ENCODE peak calls at places on chromosomes 2 and 18, in five cellular contexts. One of them, this sample, is unnamed.

GRCh38 chr2:143823286-143823685 is 694.1 kb downstream of the ARHGAP15 start:
- DNase-seq in tibial nerve: no peak
- DNase-seq in upper lobe of left lung: no peak
- DNase-seq in GM12891: no peak
- DNase-seq in HCT116: no peak
- DNase-seq in this sample: no peak

GRCh38 chr18:13176847-13177246 is 41.7 kb upstream of the LDLRAD4 start:
- DNase-seq in tibial nerve: no peak
- DNase-seq in upper lobe of left lung: no peak
- DNase-seq in GM12891: no peak
- DNase-seq in HCT116: no peak
- DNase-seq in this sample: no peak

GRCh38 chr2:101805146-101806088 is 107.9 kb downstream of the MAP4K4 start:
- DNase-seq in tibial nerve: no peak
- DNase-seq in upper lobe of left lung: no peak
- DNase-seq in GM12891: no peak
- DNase-seq in HCT116: no peak
- DNase-seq in this sample: peak; percentile 48

GRCh38 chr2:7237476-7237875 is 320.3 kb downstream of the RNF144A start:
- DNase-seq in tibial nerve: no peak
- DNase-seq in upper lobe of left lung: no peak
- DNase-seq in GM12891: no peak
- DNase-seq in HCT116: no peak
- DNase-seq in this sample: no peak

GRCh38 chr2:68936462-68936861 is 16.2 kb downstream of the GKN2 start:
- DNase-seq in tibial nerve: no peak
- DNase-seq in upper lobe of left lung: no peak
- DNase-seq in GM12891: no peak
- DNase-seq in HCT116: no peak
- DNase-seq in this sample: no peak

GRCh38 chr2:47617028-47617427 is 165.9 kb upstream of the MSH6 start:
- DNase-seq in tibial nerve: no peak
- DNase-seq in upper lobe of left lung: no peak
- DNase-seq in GM12891: no peak
- DNase-seq in HCT116: no peak
- DNase-seq in this sample: no peak

GRCh38 chr18:741931-742512 is 29.6 kb upstream of the ENOSF1 start:
- DNase-seq in tibial nerve: no peak
- DNase-seq in upper lobe of left lung: no peak
- DNase-seq in GM12891: peak; percentile 32
- DNase-seq in HCT116: peak; percentile 34
- DNase-seq in this sample: peak; percentile 83

GRCh38 chr18:12597775-12598174 is 60.1 kb downstream of the SPIRE1 start:
- DNase-seq in tibial nerve: no peak
- DNase-seq in upper lobe of left lung: peak; percentile 80
- DNase-seq in GM12891: no peak
- DNase-seq in HCT116: peak; percentile 47
- DNase-seq in this sample: no peak

GRCh38 chr2:219527076-219527394 is 12.8 kb downstream of the ASIC4 start:
- DNase-seq in tibial nerve: no peak
- DNase-seq in upper lobe of left lung: no peak
- DNase-seq in GM12891: no peak
- DNase-seq in HCT116: no peak
- DNase-seq in this sample: no peak

GRCh38 chr2:10502803-10503107 is 54.6 kb upstream of the ODC1 start:
- DNase-seq in tibial nerve: no peak
- DNase-seq in upper lobe of left lung: no peak
- DNase-seq in GM12891: no peak
- DNase-seq in HCT116: no peak
- DNase-seq in this sample: no peak

GRCh38 chr2:156294945-156295580 is 37.5 kb downstream of the NR4A2 start:
- DNase-seq in tibial nerve: no peak
- DNase-seq in upper lobe of left lung: no peak
- DNase-seq in GM12891: no peak
- DNase-seq in HCT116: no peak
- DNase-seq in this sample: no peak

GRCh38 chr18:55144226-55144625 is 185.0 kb upstream of the CCDC68 start:
- DNase-seq in tibial nerve: no peak
- DNase-seq in upper lobe of left lung: no peak
- DNase-seq in GM12891: no peak
- DNase-seq in HCT116: no peak
- DNase-seq in this sample: no peak

GRCh38 chr2:86622409-86622877 is 1.2 kb downstream of the RNF103 start:
- DNase-seq in tibial nerve: peak; percentile 37
- DNase-seq in upper lobe of left lung: peak; percentile 69
- DNase-seq in GM12891: no peak
- DNase-seq in HCT116: no peak
- DNase-seq in this sample: peak; percentile 77

GRCh38 chr2:199810422-199811250 is 40.4 kb downstream of the FTCDNL1 start:
- DNase-seq in tibial nerve: no peak
- DNase-seq in upper lobe of left lung: no peak
- DNase-seq in GM12891: no peak
- DNase-seq in HCT116: no peak
- DNase-seq in this sample: no peak

GRCh38 chr2:2581331-2582159 is 250.5 kb upstream of the MYT1L start:
- DNase-seq in tibial nerve: no peak
- DNase-seq in upper lobe of left lung: no peak
- DNase-seq in GM12891: no peak
- DNase-seq in HCT116: no peak
- DNase-seq in this sample: no peak

GRCh38 chr2:207188601-207189000 is 22.9 kb upstream of the KLF7 start:
- DNase-seq in tibial nerve: no peak
- DNase-seq in upper lobe of left lung: no peak
- DNase-seq in GM12891: no peak
- DNase-seq in HCT116: no peak
- DNase-seq in this sample: no peak

GRCh38 chr2:147773479-147773878 is 71.3 kb upstream of the ACVR2A start:
- DNase-seq in tibial nerve: no peak
- DNase-seq in upper lobe of left lung: no peak
- DNase-seq in GM12891: no peak
- DNase-seq in HCT116: no peak
- DNase-seq in this sample: no peak

GRCh38 chr2:95344208-95344570 is 47.0 kb downstream of the KCNIP3 start:
- DNase-seq in tibial nerve: no peak
- DNase-seq in upper lobe of left lung: no peak
- DNase-seq in GM12891: no peak
- DNase-seq in HCT116: no peak
- DNase-seq in this sample: no peak

GRCh38 chr2:29920130-29920577 is 1.2 kb downstream of the ALK start:
- DNase-seq in tibial nerve: no peak
- DNase-seq in upper lobe of left lung: peak; percentile 31
- DNase-seq in GM12891: peak; percentile 25
- DNase-seq in HCT116: no peak
- DNase-seq in this sample: peak; percentile 45

GRCh38 chr2:217979151-217979811 is 23.5 kb downstream of the TNS1 start:
- DNase-seq in tibial nerve: no peak
- DNase-seq in upper lobe of left lung: no peak
- DNase-seq in GM12891: no peak
- DNase-seq in HCT116: no peak
- DNase-seq in this sample: no peak

GRCh38 chr2:229141626-229142025 is 129.5 kb downstream of the PID1 start:
- DNase-seq in tibial nerve: no peak
- DNase-seq in upper lobe of left lung: no peak
- DNase-seq in GM12891: no peak
- DNase-seq in HCT116: no peak
- DNase-seq in this sample: no peak

GRCh38 chr2:203687161-203687560 is 19.3 kb upstream of the CD28 start:
- DNase-seq in tibial nerve: no peak
- DNase-seq in upper lobe of left lung: no peak
- DNase-seq in GM12891: no peak
- DNase-seq in HCT116: no peak
- DNase-seq in this sample: no peak

GRCh38 chr2:62181836-62182235 is 14.1 kb upstream of the B3GNT2 start:
- DNase-seq in tibial nerve: no peak
- DNase-seq in upper lobe of left lung: no peak
- DNase-seq in GM12891: no peak
- DNase-seq in HCT116: no peak
- DNase-seq in this sample: no peak

GRCh38 chr2:129092871-129093385 is 774.3 kb upstream of the HS6ST1 start:
- DNase-seq in tibial nerve: no peak
- DNase-seq in upper lobe of left lung: no peak
- DNase-seq in GM12891: no peak
- DNase-seq in HCT116: no peak
- DNase-seq in this sample: no peak

GRCh38 chr2:74036450-74037175 is 51.9 kb downstream of the TET3 start:
- DNase-seq in tibial nerve: no peak
- DNase-seq in upper lobe of left lung: no peak
- DNase-seq in GM12891: no peak
- DNase-seq in HCT116: no peak
- DNase-seq in this sample: peak; percentile 85

GRCh38 chr2:55408946-55409868 is 10.4 kb downstream of the CCDC88A start:
- DNase-seq in tibial nerve: no peak
- DNase-seq in upper lobe of left lung: no peak
- DNase-seq in GM12891: no peak
- DNase-seq in HCT116: no peak
- DNase-seq in this sample: no peak

GRCh38 chr2:23493849-23494248 is 108.9 kb downstream of the KLHL29 start:
- DNase-seq in tibial nerve: no peak
- DNase-seq in upper lobe of left lung: no peak
- DNase-seq in GM12891: no peak
- DNase-seq in HCT116: no peak
- DNase-seq in this sample: no peak

GRCh38 chr2:23492337-23492675 is 107.3 kb downstream of the KLHL29 start:
- DNase-seq in tibial nerve: no peak
- DNase-seq in upper lobe of left lung: no peak
- DNase-seq in GM12891: no peak
- DNase-seq in HCT116: no peak
- DNase-seq in this sample: no peak

GRCh38 chr2:23491622-23492336 is 106.8 kb downstream of the KLHL29 start:
- DNase-seq in tibial nerve: no peak
- DNase-seq in upper lobe of left lung: no peak
- DNase-seq in GM12891: no peak
- DNase-seq in HCT116: no peak
- DNase-seq in this sample: no peak

GRCh38 chr2:23495661-23496114 is 110.7 kb downstream of the KLHL29 start:
- DNase-seq in tibial nerve: no peak
- DNase-seq in upper lobe of left lung: no peak
- DNase-seq in GM12891: no peak
- DNase-seq in HCT116: no peak
- DNase-seq in this sample: no peak

DNA sequence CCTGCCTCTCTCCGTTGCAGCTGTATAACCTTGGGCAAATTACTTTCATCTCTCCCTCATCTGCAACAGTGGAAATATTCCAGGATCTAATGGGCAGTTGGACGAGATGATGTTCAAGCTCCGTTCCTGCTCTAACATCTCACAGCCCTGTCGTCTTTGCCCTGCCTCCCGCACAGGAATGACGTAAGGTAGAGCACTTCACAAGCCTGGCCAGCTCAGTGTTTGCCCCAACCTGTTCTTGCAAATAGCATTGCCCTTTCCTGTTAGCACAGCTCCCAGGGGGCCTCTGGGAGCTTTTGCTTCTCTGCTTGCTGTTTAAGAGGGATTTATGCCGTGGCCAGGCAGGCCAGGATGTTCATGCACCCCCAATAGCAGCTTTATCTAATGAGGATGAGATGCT is 108.0 kb downstream of the KLHL29 start:
- DNase-seq in tibial nerve: no peak
- DNase-seq in upper lobe of left lung: peak; percentile 62
- DNase-seq in GM12891: no peak
- DNase-seq in HCT116: no peak
- DNase-seq in this sample: no peak
- TF ChIP-seq POLR2A in tibial nerve: no peak
- TF ChIP-seq POLR2A in upper lobe of left lung: no peak
- TF ChIP-seq POLR2A in GM12891: no peak
- TF ChIP-seq POLR2A in HCT116: no peak
- TF ChIP-seq POLR2A in this sample: no peak

GRCh38 chr18:24114924-24115549 is 23.8 kb upstream of the CABYR start:
- DNase-seq in tibial nerve: no peak
- DNase-seq in upper lobe of left lung: no peak
- DNase-seq in GM12891: no peak
- DNase-seq in HCT116: no peak
- DNase-seq in this sample: no peak
- TF ChIP-seq POLR2A in tibial nerve: no peak
- TF ChIP-seq POLR2A in upper lobe of left lung: no peak
- TF ChIP-seq POLR2A in GM12891: no peak
- TF ChIP-seq POLR2A in HCT116: no peak
- TF ChIP-seq POLR2A in this sample: no peak

GRCh38 chr2:36441065-36441625 is 85.6 kb downstream of the CRIM1 start:
- DNase-seq in tibial nerve: no peak
- DNase-seq in upper lobe of left lung: no peak
- DNase-seq in GM12891: no peak
- DNase-seq in HCT116: no peak
- DNase-seq in this sample: no peak

GRCh38 chr2:36439084-36439483 is 83.5 kb downstream of the CRIM1 start:
- DNase-seq in tibial nerve: no peak
- DNase-seq in upper lobe of left lung: no peak
- DNase-seq in GM12891: no peak
- DNase-seq in HCT116: no peak
- DNase-seq in this sample: no peak

GRCh38 chr2:36441816-36442215 is 86.2 kb downstream of the CRIM1 start:
- DNase-seq in tibial nerve: no peak
- DNase-seq in upper lobe of left lung: no peak
- DNase-seq in GM12891: no peak
- DNase-seq in HCT116: no peak
- DNase-seq in this sample: no peak

GRCh38 chr2:36433311-36434217 is 78.0 kb downstream of the CRIM1 start:
- DNase-seq in tibial nerve: peak; percentile 40
- DNase-seq in upper lobe of left lung: no peak
- DNase-seq in GM12891: no peak
- DNase-seq in HCT116: no peak
- DNase-seq in this sample: no peak

DNA sequence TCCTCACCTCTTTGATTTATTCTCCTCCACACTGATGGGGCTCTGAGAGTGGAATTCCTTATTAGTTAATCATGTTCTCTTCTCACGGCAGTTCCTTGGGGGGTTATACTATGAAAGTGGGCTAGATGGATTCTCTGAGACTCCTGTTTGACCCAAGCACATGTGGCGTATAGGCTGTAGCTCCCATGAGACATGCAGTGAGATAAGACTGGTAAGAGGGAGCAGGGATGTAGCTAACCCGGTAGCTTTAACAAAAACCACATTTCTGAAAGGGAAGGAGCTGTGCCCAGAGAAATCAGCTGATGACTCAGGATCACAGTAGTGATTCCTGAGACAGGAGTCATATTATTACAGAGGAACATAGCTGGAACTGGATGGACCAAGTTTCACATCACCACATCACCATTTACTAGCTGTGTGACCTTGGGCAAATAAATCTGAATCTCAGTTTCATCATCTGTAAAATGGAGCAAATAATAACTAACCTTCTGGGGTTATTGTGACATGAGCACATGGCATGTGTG is 82.9 kb downstream of the CRIM1 start:
- DNase-seq in tibial nerve: no peak
- DNase-seq in upper lobe of left lung: no peak
- DNase-seq in GM12891: no peak
- DNase-seq in HCT116: peak; percentile 43
- DNase-seq in this sample: no peak
- TF ChIP-seq POLR2A in tibial nerve: no peak
- TF ChIP-seq POLR2A in upper lobe of left lung: no peak
- TF ChIP-seq POLR2A in GM12891: no peak
- TF ChIP-seq POLR2A in HCT116: no peak
- TF ChIP-seq POLR2A in this sample: no peak

DNA sequence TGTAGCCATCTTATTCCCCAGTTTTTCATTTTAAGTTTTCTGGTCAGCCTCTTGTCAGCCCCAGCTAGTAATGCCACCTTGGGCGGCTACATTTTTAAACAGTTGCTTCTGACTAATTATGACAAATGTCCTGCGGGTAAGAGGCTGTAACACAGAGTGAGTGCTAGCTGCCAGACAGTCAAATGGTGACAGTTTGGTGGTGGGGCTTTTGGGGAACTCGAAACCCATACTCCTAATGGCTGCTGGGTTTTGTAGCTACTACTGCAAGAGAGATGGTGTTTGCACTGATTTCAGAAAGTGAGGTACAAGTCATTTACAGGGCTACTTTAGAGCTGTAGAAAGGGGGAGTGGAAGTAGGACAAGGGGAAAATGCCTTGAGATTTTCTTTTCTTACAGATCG is 48.2 kb downstream of the ZCCHC2 start:
- DNase-seq in tibial nerve: no peak
- DNase-seq in upper lobe of left lung: no peak
- DNase-seq in GM12891: no peak
- DNase-seq in HCT116: no peak
- DNase-seq in this sample: no peak
- TF ChIP-seq POLR2A in tibial nerve: no peak
- TF ChIP-seq POLR2A in upper lobe of left lung: no peak
- TF ChIP-seq POLR2A in GM12891: no peak
- TF ChIP-seq POLR2A in HCT116: no peak
- TF ChIP-seq POLR2A in this sample: no peak

This sample was measured in erythroblast.